ENCODE peak calls at places on chromosomes 5 and 9, in seven cellular contexts. U is bronchial epithelial cell, L is fibroblast of the aortic adventitia, F is astrocyte, W is tibial nerve, D is cardiac fibroblast, V is ascending aorta. A is an unnamed sample.

GRCh38 chr9:116288658-116289057 is 135.1 kb downstream of the PAPPA start:
- DNase-seq in V (no peak), D (peak), U (peak), L (peak), W (no peak), F (peak), A (peak)

GRCh38 chr9:36847781-36848673 is 186.0 kb downstream of the PAX5 start:
- DNase-seq in V (no peak), L (no peak), F (peak), D (no peak), U (no peak), W (no peak), A (no peak)

GRCh38 chr5:18314192-18314778 is 680.0 kb downstream of the TAF11L14 start:
- DNase-seq in V (no peak), L (peak), U (no peak), F (peak), W (no peak), D (peak), A (peak)

GRCh38 chr5:16671208-16671607 is 54.4 kb upstream of the RETREG1 start:
- DNase-seq in D (no peak), L (no peak), F (no peak), U (no peak), W (no peak), V (no peak), A (no peak)

GRCh38 chr5:67030289-67031069 is 166.1 kb downstream of the CD180 start:
- DNase-seq in L (no peak), F (no peak), D (no peak), W (no peak), U (no peak), V (no peak), A (peak)

GRCh38 chr5:57412010-57412409 is 70.6 kb downstream of the ACTBL2 start:
- DNase-seq in U (peak), D (peak), W (no peak), L (peak), V (no peak), F (peak), A (peak)

GRCh38 chr5:75588666-75589065 is 22.6 kb upstream of the ANKDD1B start:
- DNase-seq in U (no peak), W (no peak), F (no peak), L (peak), D (peak), V (no peak), A (no peak)

GRCh38 chr9:125428060-125428481 is 166.4 kb downstream of the GAPVD1 start:
- DNase-seq in U (no peak), F (no peak), W (no peak), L (no peak), D (no peak), V (no peak), A (peak)

GRCh38 chr5:56025303-56025885 is 30.6 kb upstream of the IL6ST start:
- DNase-seq in U (no peak), L (peak), W (no peak), V (no peak), D (peak), F (no peak), A (peak)

GRCh38 chr9:84397822-84398221 is 57.3 kb upstream of the SLC28A3 start:
- DNase-seq in F (peak), U (peak), L (peak), D (peak), V (no peak), W (no peak), A (peak)

GRCh38 chr9:18032636-18033035 is 441.3 kb upstream of the ADAMTSL1 start:
- DNase-seq in D (no peak), U (no peak), W (no peak), V (no peak), F (no peak), L (no peak), A (no peak)

GRCh38 chr9:116644099-116644688 is 42.9 kb upstream of the TRIM32 start:
- DNase-seq in L (peak), U (no peak), W (no peak), D (no peak), F (peak), V (no peak), A (peak)

GRCh38 chr5:146744358-146744757 is 134.2 kb downstream of the PPP2R2B start:
- DNase-seq in U (peak), F (peak), L (peak), D (peak), W (no peak), V (no peak), A (no peak)

GRCh38 chr5:31536873-31537272 is 4.8 kb downstream of the C5orf22 start:
- DNase-seq in V (no peak), L (no peak), D (no peak), W (no peak), U (no peak), F (no peak), A (no peak)

GRCh38 chr5:31860726-31861432 is 221.9 kb downstream of the PDZD2 start:
- DNase-seq in V (no peak), W (no peak), U (peak), F (no peak), D (no peak), L (no peak), A (no peak)

GRCh38 chr5:130616161-130616560 is 548.9 kb downstream of the HINT1 start:
- DNase-seq in U (peak), F (no peak), V (no peak), L (peak), D (peak), W (no peak), A (peak)

GRCh38 chr5:170386743-170387142 is 2.4 kb downstream of the KCNMB1 start:
- DNase-seq in U (no peak), L (no peak), W (no peak), F (no peak), V (no peak), D (no peak), A (no peak)

GRCh38 chr5:78920604-78921003 is 64.5 kb downstream of the ARSB start:
- DNase-seq in D (peak), U (no peak), V (no peak), L (peak), F (peak), W (no peak), A (peak)

GRCh38 chr5:119049824-119050449 is 20.9 kb upstream of the DMXL1 start:
- DNase-seq in U (peak), F (peak), V (no peak), D (peak), L (peak), W (no peak), A (peak)

GRCh38 chr9:89711866-89712265 is 107.1 kb downstream of the GADD45G start:
- DNase-seq in F (no peak), L (no peak), D (no peak), V (no peak), W (no peak), U (no peak), A (no peak)

GRCh38 chr5:71533142-71533541 is 54.0 kb upstream of the MCCC2 start:
- DNase-seq in W (no peak), F (no peak), L (peak), U (peak), V (no peak), D (peak), A (peak)

GRCh38 chr5:35164860-35165542 is 65.3 kb downstream of the PRLR start:
- DNase-seq in F (no peak), D (no peak), L (no peak), V (no peak), W (no peak), U (no peak), A (no peak)

GRCh38 chr5:35161637-35162248 is 68.5 kb downstream of the PRLR start:
- DNase-seq in D (no peak), W (no peak), F (no peak), V (no peak), U (no peak), L (peak), A (no peak)

GRCh38 chr5:35171108-35171507 is 59.2 kb downstream of the PRLR start:
- DNase-seq in L (no peak), V (no peak), W (no peak), F (no peak), U (no peak), D (no peak), A (peak)

GRCh38 chr5:35162848-35163770 is 67.2 kb downstream of the PRLR start:
- DNase-seq in D (no peak), V (no peak), L (no peak), F (no peak), W (no peak), U (no peak), A (no peak)

GRCh38 chr5:35166043-35166442 is 64.2 kb downstream of the PRLR start:
- DNase-seq in D (peak), L (no peak), U (no peak), F (no peak), W (no peak), V (no peak), A (no peak)
- TF ChIP-seq CTCF in D (peak), L (peak), U (no peak), F (no peak), W (no peak), V (no peak), A (peak)

DNA sequence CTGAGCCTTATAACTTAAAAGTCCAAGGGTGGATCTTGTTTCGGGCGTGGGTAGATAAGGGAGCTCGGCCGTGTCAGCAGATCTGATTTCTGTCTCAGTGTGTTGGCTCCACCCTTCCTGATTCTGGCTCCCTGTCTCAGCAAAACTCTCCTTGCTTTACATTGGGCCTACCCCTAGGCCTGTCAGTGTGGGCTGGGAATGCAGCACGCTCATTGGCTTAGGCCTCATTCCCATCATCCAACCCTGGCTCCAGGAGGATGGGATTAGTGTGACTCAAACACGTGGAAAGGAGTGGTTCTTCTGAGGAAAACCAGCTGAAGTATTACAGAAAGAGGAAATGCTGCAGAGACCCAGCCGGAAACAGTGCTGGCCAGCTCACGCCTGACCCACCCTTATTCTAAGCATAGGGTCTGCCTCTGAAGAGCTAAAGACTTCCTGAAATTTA is 59.9 kb downstream of the ZFAND5 start:
- DNase-seq in F (peak), U (peak), D (peak), W (no peak), L (peak), V (peak), A (peak)
- H3K4me3 ChIP-seq in F (no peak), U (peak), D (peak), W (peak), L (no peak), V (peak), A (peak)

GRCh38 chr9:16345902-16346301 is 524.6 kb downstream of the BNC2 start:
- DNase-seq in F (no peak), D (no peak), W (no peak), L (no peak), V (no peak), U (no peak), A (no peak)
- TF ChIP-seq CTCF in F (no peak), D (no peak), W (no peak), L (no peak), V (no peak), U (no peak), A (no peak)

GRCh38 chr9:131402073-131402472 is 8.2 kb downstream of the PRRC2B start:
- DNase-seq in D (peak), W (no peak), F (peak), V (no peak), U (peak), L (peak), A (no peak)
- H3K4me3 ChIP-seq in D (peak), W (no peak), F (peak), V (peak), U (no peak), L (no peak), A (no peak)

GRCh38 chr9:77897292-77897691 is 134.3 kb downstream of the GNAQ start:
- DNase-seq in F (no peak), V (no peak), D (peak), U (no peak), W (no peak), L (peak), A (no peak)
- TF ChIP-seq CTCF in F (peak), V (no peak), D (peak), U (peak), W (no peak), L (peak), A (peak)

DNA sequence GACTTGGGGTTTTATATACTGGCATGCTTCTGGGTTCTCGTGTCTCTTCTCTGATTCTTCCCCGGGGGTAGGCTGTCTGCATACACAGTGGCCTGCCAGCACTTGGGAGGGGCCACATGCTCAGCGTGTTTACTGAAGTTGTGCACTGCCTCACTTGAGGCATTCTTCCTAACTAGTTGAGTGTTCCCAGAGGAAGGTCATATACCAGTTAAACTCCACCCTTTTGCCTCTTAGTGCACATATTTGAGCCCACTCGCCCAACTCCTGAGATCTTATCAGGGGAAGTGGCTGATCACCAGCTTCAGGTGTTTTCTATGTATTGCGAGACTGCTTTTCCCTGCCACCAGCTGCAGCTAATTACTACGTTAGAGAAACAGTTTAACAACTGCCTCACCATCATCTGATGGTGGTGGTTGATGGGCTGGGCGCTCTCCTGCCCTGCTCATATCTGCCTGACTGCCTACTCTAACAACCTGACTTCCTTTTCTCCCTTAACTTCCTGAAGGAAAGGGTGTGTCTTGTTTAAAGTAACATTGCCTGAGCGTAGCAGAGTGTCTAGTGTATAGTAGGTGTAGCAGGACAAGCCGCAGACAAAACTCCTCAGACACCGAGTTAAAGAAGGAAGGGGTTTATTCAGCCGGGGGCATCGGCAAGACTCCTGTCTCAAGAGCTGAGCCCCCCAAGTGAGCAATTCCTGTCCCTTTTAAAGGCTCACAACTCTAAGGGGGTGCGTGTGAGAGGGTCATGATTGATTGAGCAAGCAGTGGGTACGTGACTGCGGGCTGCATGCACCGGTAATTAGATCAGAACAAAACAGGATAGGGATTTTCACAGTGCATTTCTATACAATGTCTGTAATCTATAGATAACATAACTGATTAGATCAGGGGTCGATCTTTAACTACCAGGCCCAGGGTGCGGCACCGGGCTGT is 60.1 kb upstream of the CLINT1 start:
- DNase-seq in L (peak), F (no peak), D (no peak), V (no peak), U (peak), W (no peak), A (no peak)
- H3K4me3 ChIP-seq in L (no peak), F (no peak), D (no peak), V (no peak), U (peak), W (no peak), A (no peak)

GRCh38 chr5:92559743-92560142 is 1021.3 kb downstream of the NR2F1-AS1 start:
- DNase-seq in F (peak), L (peak), D (peak), V (no peak), U (peak), W (no peak), A (peak)
- TF ChIP-seq CTCF in F (no peak), L (peak), D (peak), V (no peak), U (no peak), W (no peak), A (peak)

GRCh38 chr5:83026507-83026906 is 50.7 kb downstream of the TMEM167A start:
- DNase-seq in U (no peak), D (no peak), F (no peak), W (no peak), L (no peak), V (no peak), A (no peak)
- H3K4me3 ChIP-seq in U (no peak), D (no peak), F (no peak), W (no peak), L (no peak), V (no peak), A (no peak)

GRCh38 chr5:73299017-73299630 is 126.1 kb downstream of the TMEM174 start:
- DNase-seq in W (no peak), U (no peak), F (no peak), D (no peak), V (peak), L (no peak), A (no peak)

GRCh38 chr5:73298251-73299016 is 125.4 kb downstream of the TMEM174 start:
- DNase-seq in U (no peak), F (no peak), D (peak), L (no peak), W (no peak), V (peak), A (peak)

GRCh38 chr5:73296772-73297171 is 123.8 kb downstream of the TMEM174 start:
- DNase-seq in V (peak), U (peak), L (peak), D (peak), W (no peak), F (peak), A (peak)

GRCh38 chr5:73295447-73295846 is 122.5 kb downstream of the TMEM174 start:
- DNase-seq in L (no peak), U (no peak), V (no peak), W (no peak), D (no peak), F (no peak), A (no peak)

GRCh38 chr5:73297430-73297829 is 124.4 kb downstream of the TMEM174 start:
- DNase-seq in U (no peak), F (no peak), V (peak), W (no peak), L (no peak), D (no peak), A (no peak)
- TF ChIP-seq CTCF in U (no peak), F (no peak), V (no peak), W (no peak), L (no peak), D (no peak), A (no peak)